ENCODE peak calls at places on chromosomes 6 and 20, in four cellular contexts. G is tibial artery; A is fibroblast of mammary gland; E is Jurkat, Clone E6-1. N is an unnamed sample.

GRCh38 chr6:52152070-52152423 is 34.1 kb upstream of the IL17A start:
- DNase-seq in G (no peak), A (no peak), E (no peak), N (no peak)

GRCh38 chr6:167795874-167796667 is 30.6 kb upstream of the AFDN start:
- DNase-seq in G (no peak), A (no peak), E (no peak), N (no peak)

GRCh38 chr6:41922154-41922553 is 855 bp downstream of the BYSL start:
- DNase-seq in G (no peak), A (no peak), E (no peak), N (no peak)

GRCh38 chr6:161414180-161414579 is 140.3 kb upstream of the AGPAT4 start:
- DNase-seq in G (no peak), A (no peak), E (no peak), N (no peak)

GRCh38 chr20:9177278-9177677 is 108.4 kb downstream of the PLCB4 start:
- DNase-seq in G (no peak), A (no peak), E (no peak), N (no peak)

GRCh38 chr20:23225407-23226060 is 125.1 kb upstream of the NXT1 start:
- DNase-seq in G (peak), A (peak), E (no peak), N (no peak)

GRCh38 chr6:111706841-111707391 is 101.2 kb upstream of the TRAF3IP2 start:
- DNase-seq in G (no peak), A (no peak), E (no peak), N (no peak)

GRCh38 chr6:158372570-158372969 is 60.3 kb downstream of the TULP4 start:
- DNase-seq in G (no peak), A (no peak), E (no peak), N (no peak)

GRCh38 chr20:53931597-53931996 is 138.8 kb downstream of the BCAS1 start:
- DNase-seq in G (no peak), A (no peak), E (no peak), N (no peak)

GRCh38 chr6:44284119-44284518 is 13.9 kb downstream of the TMEM151B start:
- DNase-seq in G (no peak), A (no peak), E (no peak), N (no peak)

GRCh38 chr20:44065401-44066340 is 121.3 kb downstream of the JPH2 start:
- DNase-seq in G (no peak), A (no peak), E (no peak), N (no peak)

GRCh38 chr20:40414843-40415615 is 274.0 kb downstream of the MAFB start:
- DNase-seq in G (no peak), A (no peak), E (no peak), N (no peak)

DNA sequence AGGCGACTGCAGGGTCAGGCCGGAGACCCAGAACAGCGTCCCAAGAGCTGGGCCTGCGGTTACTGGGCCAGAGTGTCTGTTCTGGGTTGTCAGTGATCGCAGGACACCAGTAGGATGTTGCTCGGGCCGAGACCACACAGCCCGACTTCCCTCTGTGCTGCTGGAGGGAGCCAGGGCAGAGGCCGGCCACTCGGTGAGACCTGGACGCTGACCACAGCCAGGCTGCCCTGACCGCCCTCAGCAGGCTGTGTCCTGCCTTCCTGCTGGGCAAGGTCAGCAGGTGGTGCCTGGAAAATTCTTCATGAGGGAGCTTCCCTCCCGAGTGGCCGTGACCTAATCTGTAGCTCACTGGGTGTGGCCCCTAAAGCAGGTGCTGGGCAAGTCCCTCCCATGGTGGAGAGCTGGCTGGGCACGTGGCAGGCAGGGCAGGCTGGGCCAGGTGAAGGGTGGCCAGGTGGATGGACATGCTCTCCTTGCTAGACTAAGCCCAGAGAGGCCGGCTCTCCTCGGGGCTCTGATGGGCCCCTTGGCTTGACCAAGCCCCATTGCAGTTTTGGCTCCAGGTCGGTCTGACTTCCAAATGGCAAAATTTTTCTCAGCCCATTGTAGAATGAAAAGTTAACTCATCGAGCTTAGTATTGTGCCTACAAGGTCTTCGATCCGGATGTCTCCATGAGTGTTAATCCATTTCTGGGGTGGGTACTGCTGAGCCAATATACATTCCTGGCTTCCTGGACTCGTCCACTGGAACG is 1.9 kb downstream of the SLCO4A1 start:
- DNase-seq in G (no peak), A (no peak), E (no peak), N (no peak)
- H3K4me3 ChIP-seq in G (peak), A (no peak), E (no peak), N (no peak)

DNA sequence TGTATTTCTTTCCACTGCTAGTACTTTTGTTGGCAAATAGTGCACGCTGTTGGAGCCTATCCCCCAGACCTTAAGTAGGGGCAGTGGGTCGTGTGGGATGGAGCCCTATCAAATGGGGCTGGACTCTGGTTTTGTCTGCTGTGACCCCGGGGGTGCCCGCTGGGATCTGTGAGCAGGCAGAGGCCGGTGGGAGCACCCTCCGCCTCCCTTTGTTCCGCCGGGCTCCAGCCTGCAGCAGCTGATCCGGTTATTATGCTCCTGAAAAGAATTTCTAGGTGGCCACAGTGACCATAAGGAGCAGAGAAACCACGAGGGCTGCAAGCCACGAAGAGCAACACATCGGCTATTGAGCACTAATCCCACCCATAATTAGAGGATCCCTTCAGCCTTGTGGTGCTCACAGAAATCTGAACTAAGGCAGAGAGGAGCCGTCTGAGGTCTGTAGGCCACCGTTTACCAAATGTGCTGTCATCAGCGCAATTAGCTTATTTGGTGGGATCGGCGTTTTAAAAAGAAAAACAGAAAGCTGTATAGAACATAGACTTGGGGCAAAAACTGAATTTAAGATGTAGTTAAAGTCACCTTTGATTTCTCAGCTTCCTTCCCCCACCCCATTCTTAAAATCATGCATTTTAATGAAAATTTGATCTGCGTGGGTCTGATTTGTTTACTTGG is 598.3 kb upstream of the JAG1 start:
- DNase-seq in G (no peak), A (no peak), E (no peak), N (no peak)
- H3K4me3 ChIP-seq in G (no peak), A (no peak), E (no peak), N (no peak)

GRCh38 chr20:31705191-31705590 is 17.5 kb downstream of the BCL2L1 start:
- DNase-seq in G (no peak), A (no peak), E (no peak), N (no peak)
- H3K4me3 ChIP-seq in G (no peak), A (no peak), E (no peak), N (no peak)

DNA sequence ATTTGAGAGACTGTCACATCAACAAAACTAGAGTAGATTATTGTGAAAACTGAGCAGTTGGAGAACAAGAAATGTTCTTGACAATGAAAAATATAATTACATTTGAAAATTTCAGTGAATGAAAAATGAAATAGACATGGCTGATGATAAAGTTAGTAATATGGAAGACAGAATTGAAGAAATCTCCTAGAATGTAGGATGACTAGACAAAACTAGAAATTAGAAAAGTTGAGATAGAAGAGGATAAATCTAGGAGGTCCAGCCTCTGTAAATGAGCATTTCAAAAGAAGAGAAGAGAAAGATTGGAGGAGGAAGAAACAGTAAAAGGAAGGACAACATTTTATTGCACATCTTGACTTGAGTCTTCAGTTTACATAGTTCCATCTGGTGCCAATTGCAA is 178.7 kb downstream of the NFATC2 start:
- DNase-seq in G (no peak), A (no peak), E (no peak), N (no peak)
- H3K4me3 ChIP-seq in G (no peak), A (no peak), E (no peak), N (no peak)

GRCh38 chr6:141326925-141327324 is 805.8 kb upstream of the GJE1 start:
- DNase-seq in G (no peak), A (no peak), E (no peak), N (no peak)

GRCh38 chr6:141321486-141322347 is 811.0 kb upstream of the GJE1 start:
- DNase-seq in G (no peak), A (peak), E (no peak), N (no peak)

DNA sequence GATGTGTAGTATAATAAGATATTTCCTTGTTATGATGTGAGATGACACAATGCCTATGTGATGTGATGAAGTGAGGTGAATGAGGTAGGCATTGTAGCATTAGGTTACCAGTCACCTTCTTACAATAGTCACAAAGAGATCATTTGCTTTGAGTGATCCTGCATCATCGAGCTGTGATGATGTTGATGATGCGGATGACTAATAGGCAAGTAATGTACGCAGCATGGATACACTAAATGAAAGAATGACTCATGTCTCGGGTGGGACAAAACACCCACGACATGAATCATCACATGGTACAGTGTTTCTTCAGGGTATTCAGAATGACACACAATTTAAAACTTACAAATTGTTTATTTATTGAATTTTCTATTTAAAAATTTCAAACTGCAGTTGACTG is 806.3 kb upstream of the GJE1 start:
- DNase-seq in G (peak), A (peak), E (no peak), N (no peak)
- H3K4me3 ChIP-seq in G (peak), A (peak), E (no peak), N (no peak)

N was measured in GM06990.